ENCODE peak calls at places on chromosome 2, in ten cellular contexts. O is DMS 273 treated with DMSO at 0.1 percent for 48 hours; Z is posterior cingulate gyrus; F is Kasumi-1; H is activated T-cell treated with anti-CD3 and anti-CD28 coated beads for 48 hours; Q is Panc1; N is activated CD4-positive, alpha-beta memory T cell treated with anti-CD3 and anti-CD28 coated beads for 36 hours; E is mucosa of descending colon; X is NT2/D1; R is activated CD4-positive, alpha-beta T cell treated with anti-CD3 and anti-CD28 coated beads, Interleukin-2, amount 50 U/mL, for 1 hour. S is an unnamed sample.

GRCh38 chr2:36329746-36330145 is 25.8 kb upstream of the CRIM1 start:
- DNase-seq in O (no peak), Z (no peak), F (no peak), H (no peak), Q (no peak), N (no peak), E (no peak), X (no peak), R (no peak), S (no peak)

GRCh38 chr2:23042176-23042909 is 342.6 kb upstream of the KLHL29 start:
- DNase-seq in O (no peak), Z (no peak), F (no peak), H (no peak), Q (no peak), N (no peak), E (no peak), X (no peak), R (no peak), S (no peak)

GRCh38 chr2:220279840-220280239 is 652.4 kb downstream of the SLC4A3 start:
- DNase-seq in O (no peak), Z (no peak), F (no peak), H (no peak), Q (no peak), N (no peak), E (no peak), X (no peak), R (no peak), S (no peak)

GRCh38 chr2:239464166-239465016 is 63.6 kb upstream of the HDAC4 start:
- DNase-seq in O (no peak), Z (peak; percentile 15), F (no peak), H (no peak), Q (no peak), N (no peak), E (no peak), X (no peak), R (no peak), S (no peak)

GRCh38 chr2:54740333-54740732 is 16.9 kb downstream of the EML6 start:
- DNase-seq in O (no peak), Z (no peak), F (no peak), H (no peak), Q (no peak), N (no peak), E (no peak), X (no peak), R (no peak), S (no peak)

GRCh38 chr2:100707016-100707947 is 112.7 kb upstream of the NPAS2 start:
- DNase-seq in O (no peak), Z (no peak), F (no peak), H (no peak), Q (no peak), N (no peak), E (no peak), X (no peak), R (no peak), S (no peak)

GRCh38 chr2:627926-628560 is 49.2 kb downstream of the TMEM18 start:
- DNase-seq in O (no peak), Z (no peak), F (no peak), H (no peak), Q (no peak), N (no peak), E (no peak), X (no peak), R (no peak), S (no peak)

GRCh38 chr2:45068643-45069140 is 59.4 kb upstream of the SIX2 start:
- DNase-seq in O (no peak), Z (no peak), F (no peak), H (no peak), Q (no peak), N (no peak), E (no peak), X (no peak), R (no peak), S (no peak)